ENCODE peak calls at places on chromosomes 5 and 9, in eight cellular contexts. J is AG10803, C is aorta, Y is choroid plexus epithelial cell, M is cardiac muscle cell, K is GM06990, P is adipocyte, A is astrocyte of the cerebellum. D is an unnamed sample.

GRCh38 chr9:33186457-33187168 is 19.5 kb upstream of the B4GALT1 start:
- DNase-seq in J (peak), C (no peak), Y (peak), M (no peak), K (no peak), P (peak), A (no peak), D (no peak)

GRCh38 chr9:77752566-77752965 is 104.4 kb upstream of the GNA14 start:
- DNase-seq in J (peak), C (no peak), Y (peak), M (no peak), K (no peak), P (peak), A (peak), D (peak)

GRCh38 chr5:59813761-59814562 is 79.6 kb downstream of the PDE4D start:
- DNase-seq in J (peak), C (no peak), Y (peak), M (peak), K (peak), P (peak), A (peak), D (peak)

GRCh38 chr9:37591775-37592107 is 656 bp downstream of the TOMM5 start:
- DNase-seq in J (no peak), C (no peak), Y (no peak), M (no peak), K (no peak), P (no peak), A (no peak), D (no peak)

GRCh38 chr9:27293046-27293445 is 3.9 kb downstream of the EQTN start:
- DNase-seq in J (peak), C (no peak), Y (no peak), M (no peak), K (no peak), P (no peak), A (no peak), D (no peak)

GRCh38 chr9:84996049-84996448 is 326.5 kb downstream of the NTRK2 start:
- DNase-seq in J (peak), C (no peak), Y (no peak), M (no peak), K (no peak), P (no peak), A (no peak), D (no peak)

GRCh38 chr9:91186311-91187101 is 175.2 kb downstream of the AUH start:
- DNase-seq in J (no peak), C (no peak), Y (no peak), M (no peak), K (no peak), P (no peak), A (no peak), D (no peak)

GRCh38 chr5:169029087-169029486 is 271.9 kb downstream of the SLIT3 start:
- DNase-seq in J (peak), C (no peak), Y (no peak), M (no peak), K (no peak), P (peak), A (no peak), D (no peak)

GRCh38 chr5:127988149-127988755 is 95.3 kb upstream of the SLC12A2 start:
- DNase-seq in J (peak), C (no peak), Y (peak), M (no peak), K (no peak), P (peak), A (peak), D (peak)

GRCh38 chr5:62780230-62780629 is 201.6 kb downstream of the LRRC70 start:
- DNase-seq in J (no peak), C (no peak), Y (no peak), M (no peak), K (no peak), P (no peak), A (no peak), D (no peak)

DNA sequence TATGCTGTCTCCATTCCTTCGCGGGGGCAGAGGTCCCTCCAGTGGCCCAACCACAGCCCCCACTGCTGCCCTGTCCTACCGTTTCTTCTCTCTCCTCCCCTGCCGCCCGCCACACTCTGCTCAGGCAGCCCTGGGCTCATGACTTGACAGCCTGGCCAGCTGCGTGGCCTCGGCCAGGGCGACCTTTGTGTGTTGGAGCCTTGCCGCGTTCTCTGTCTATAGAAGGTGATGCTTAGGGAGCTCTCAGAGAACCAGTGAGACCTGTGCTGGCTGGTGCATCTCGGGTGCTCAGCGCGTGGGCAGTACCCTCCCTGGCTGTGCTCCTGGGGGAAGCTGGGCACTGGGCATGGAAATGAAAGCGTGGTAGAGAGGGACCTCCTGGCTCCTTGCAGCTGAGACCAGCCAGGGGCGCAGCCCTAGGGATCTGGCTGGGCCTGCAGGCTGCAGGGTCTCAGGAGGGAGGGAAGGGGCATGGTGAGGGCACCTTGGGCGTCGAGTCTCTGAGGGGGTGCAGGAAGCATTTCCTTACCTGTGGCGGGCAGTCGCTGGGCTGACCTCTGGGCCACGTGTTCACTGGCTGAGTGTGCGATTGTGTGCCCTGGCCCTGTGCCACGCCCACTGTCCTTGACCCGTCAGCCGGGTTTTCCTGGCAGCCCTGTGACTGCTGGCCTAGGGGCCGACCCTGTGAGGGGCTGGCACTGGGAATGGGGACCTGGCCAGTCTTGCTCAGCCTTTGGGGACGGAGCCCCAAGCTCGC is 50.3 kb downstream of the RXRA start:
- DNase-seq in J (no peak), C (no peak), Y (no peak), M (no peak), K (no peak), P (no peak), A (no peak), D (no peak)
- H3K4me3 ChIP-seq in J (no peak), C (no peak), Y (no peak), M (no peak), K (no peak), P (no peak), A (no peak), D (no peak)

GRCh38 chr9:13568446-13568845 is 289.0 kb upstream of the MPDZ start:
- DNase-seq in J (no peak), C (no peak), Y (no peak), M (no peak), K (no peak), P (peak), A (no peak), D (no peak)
- H3K4me3 ChIP-seq in J (peak), C (no peak), Y (peak), M (no peak), K (no peak), P (peak), A (peak), D (peak)

GRCh38 chr5:133967715-133968056 is 739 bp downstream of the C5orf15 start:
- DNase-seq in J (peak), C (no peak), Y (peak), M (no peak), K (no peak), P (peak), A (no peak), D (no peak)

GRCh38 chr5:133970325-133970671 is 1.9 kb upstream of the C5orf15 start:
- DNase-seq in J (no peak), C (no peak), Y (no peak), M (no peak), K (no peak), P (no peak), A (no peak), D (no peak)

GRCh38 chr5:133967124-133967523 is 1.3 kb downstream of the C5orf15 start:
- DNase-seq in J (peak), C (no peak), Y (no peak), M (peak), K (no peak), P (peak), A (no peak), D (no peak)

GRCh38 chr5:133968057-133968993 is at the start of gene C5orf15:
- DNase-seq in J (peak), C (peak), Y (peak), M (peak), K (peak), P (peak), A (peak), D (peak)

DNA sequence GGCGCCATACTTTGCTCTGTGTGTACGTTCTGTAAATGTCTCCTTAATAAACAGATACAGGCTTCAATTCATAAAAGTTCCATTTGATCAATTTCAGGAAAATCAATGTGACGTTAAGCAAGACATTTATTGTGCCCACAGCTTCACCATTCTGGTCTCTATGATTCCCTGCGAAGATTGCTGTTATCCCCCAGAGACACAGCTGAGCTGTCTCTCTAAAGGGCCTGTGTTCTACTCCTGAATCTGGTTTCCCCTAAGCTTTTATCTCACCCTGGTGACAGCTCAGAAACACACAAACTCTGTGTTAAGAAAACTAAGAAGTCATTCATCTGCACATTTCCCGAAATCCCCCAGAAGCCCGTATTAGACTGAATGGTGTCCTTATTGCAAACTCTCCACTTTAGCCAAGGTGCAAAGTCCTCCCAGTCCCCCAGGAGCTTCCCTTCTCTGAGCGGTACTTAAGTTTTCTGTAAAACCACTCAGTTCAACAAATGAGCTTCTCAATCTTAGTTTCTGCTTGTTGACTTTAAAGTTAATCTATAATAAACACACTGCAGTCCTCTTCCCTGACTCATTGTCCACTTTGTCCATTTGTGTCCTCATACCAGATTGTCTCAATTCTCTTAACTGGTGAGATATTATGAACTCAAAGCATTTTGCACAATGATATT is 1.4 kb upstream of the C5orf15 start:
- DNase-seq in J (no peak), C (no peak), Y (no peak), M (no peak), K (no peak), P (no peak), A (no peak), D (no peak)
- H3K4me3 ChIP-seq in J (no peak), C (no peak), Y (no peak), M (no peak), K (peak), P (peak), A (no peak), D (no peak)

DNA sequence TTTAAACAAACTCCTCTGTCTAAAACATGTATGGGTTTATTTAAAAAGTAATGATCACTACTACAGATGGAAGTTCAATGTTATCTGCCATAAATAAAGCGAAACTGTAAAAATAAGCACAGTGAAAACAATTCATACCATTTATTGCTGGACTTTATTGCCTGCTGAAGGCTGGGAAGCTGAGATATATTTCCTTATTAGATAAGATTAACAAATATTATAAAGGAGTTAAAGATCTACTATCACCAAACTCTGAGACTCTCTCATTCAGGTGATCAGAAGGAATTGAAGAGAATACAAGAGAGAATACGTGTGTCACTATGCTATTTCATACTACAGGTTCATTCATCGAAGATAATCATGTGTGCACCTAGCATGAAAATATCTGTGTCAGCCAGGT is 190.9 kb upstream of the ATP10B start:
- DNase-seq in J (no peak), C (no peak), Y (no peak), M (no peak), K (no peak), P (no peak), A (no peak), D (no peak)
- H3K4me3 ChIP-seq in J (no peak), C (no peak), Y (no peak), M (no peak), K (no peak), P (no peak), A (no peak), D (no peak)

D was measured in skeletal muscle cell.